ENCODE peak calls at places on chromosomes 16 and 17, in four cellular contexts. One of them, this sample, is unnamed.

GRCh38 chr16:81241706-81242105 is 3.2 kb downstream of the BCO1 start:
- DNase-seq in IMR-90: no peak
- DNase-seq in astrocyte of the spinal cord: no peak
- DNase-seq in left ventricle myocardium inferior: no peak
- DNase-seq in this sample: no peak

GRCh38 chr16:49473131-49473530 is 99.5 kb downstream of the C16orf78 start:
- DNase-seq in left ventricle myocardium inferior: no peak
- DNase-seq in astrocyte of the spinal cord: no peak
- DNase-seq in IMR-90: no peak
- DNase-seq in this sample: no peak

GRCh38 chr17:80388175-80388574 is 26.8 kb upstream of the ENDOV start:
- DNase-seq in astrocyte of the spinal cord: no peak
- DNase-seq in IMR-90: no peak
- DNase-seq in left ventricle myocardium inferior: no peak
- DNase-seq in this sample: no peak

GRCh38 chr17:76687278-76688164 is 23.2 kb downstream of the MXRA7 start:
- DNase-seq in left ventricle myocardium inferior: peak
- DNase-seq in astrocyte of the spinal cord: no peak
- DNase-seq in IMR-90: no peak
- DNase-seq in this sample: peak

GRCh38 chr16:62041401-62041800 is 5.2 kb upstream of the CDH8 start:
- DNase-seq in IMR-90: no peak
- DNase-seq in left ventricle myocardium inferior: no peak
- DNase-seq in astrocyte of the spinal cord: peak
- DNase-seq in this sample: peak

GRCh38 chr16:396605-397004 is 394 bp upstream of the NME4 start:
- DNase-seq in astrocyte of the spinal cord: peak
- DNase-seq in left ventricle myocardium inferior: peak
- DNase-seq in IMR-90: peak
- DNase-seq in this sample: peak

GRCh38 chr16:85821441-85821901 is 22.0 kb downstream of the COX4I1 start:
- DNase-seq in left ventricle myocardium inferior: peak
- DNase-seq in astrocyte of the spinal cord: peak
- DNase-seq in IMR-90: peak
- DNase-seq in this sample: peak

GRCh38 chr17:50106393-50107131 is 11.4 kb downstream of the PDK2 start:
- DNase-seq in left ventricle myocardium inferior: no peak
- DNase-seq in IMR-90: no peak
- DNase-seq in astrocyte of the spinal cord: no peak
- DNase-seq in this sample: no peak

GRCh38 chr16:10165643-10166042 is 16.6 kb downstream of the GRIN2A start:
- DNase-seq in left ventricle myocardium inferior: no peak
- DNase-seq in IMR-90: no peak
- DNase-seq in astrocyte of the spinal cord: no peak
- DNase-seq in this sample: no peak

GRCh38 chr17:49775546-49776260 is 11.8 kb upstream of the FAM117A start:
- DNase-seq in IMR-90: no peak
- DNase-seq in astrocyte of the spinal cord: no peak
- DNase-seq in left ventricle myocardium inferior: no peak
- DNase-seq in this sample: no peak

GRCh38 chr17:6498798-6499540 is 54.7 kb downstream of the PIMREG start:
- DNase-seq in astrocyte of the spinal cord: no peak
- DNase-seq in left ventricle myocardium inferior: no peak
- DNase-seq in IMR-90: no peak
- DNase-seq in this sample: no peak

GRCh38 chr16:84088695-84089395 is 27.9 kb downstream of the MBTPS1 start:
- DNase-seq in left ventricle myocardium inferior: peak
- DNase-seq in IMR-90: no peak
- DNase-seq in astrocyte of the spinal cord: no peak
- DNase-seq in this sample: no peak

GRCh38 chr16:85029413-85029794 is 1.8 kb downstream of the KIAA0513 start:
- DNase-seq in left ventricle myocardium inferior: no peak
- DNase-seq in IMR-90: peak
- DNase-seq in astrocyte of the spinal cord: peak
- DNase-seq in this sample: peak

GRCh38 chr17:62718420-62718819 is 89.7 kb downstream of the MARCHF10 start:
- DNase-seq in IMR-90: peak
- DNase-seq in astrocyte of the spinal cord: peak
- DNase-seq in left ventricle myocardium inferior: no peak
- DNase-seq in this sample: peak

GRCh38 chr17:62722625-62723024 is 85.5 kb downstream of the MARCHF10 start:
- DNase-seq in IMR-90: peak
- DNase-seq in astrocyte of the spinal cord: no peak
- DNase-seq in left ventricle myocardium inferior: no peak
- DNase-seq in this sample: peak

GRCh38 chr17:62717589-62718342 is 90.3 kb downstream of the MRC2 start:
- DNase-seq in left ventricle myocardium inferior: no peak
- DNase-seq in IMR-90: no peak
- DNase-seq in astrocyte of the spinal cord: no peak
- DNase-seq in this sample: no peak

GRCh38 chr17:62719586-62719985 is 88.5 kb downstream of the MARCHF10 start:
- DNase-seq in IMR-90: no peak
- DNase-seq in astrocyte of the spinal cord: no peak
- DNase-seq in left ventricle myocardium inferior: no peak
- DNase-seq in this sample: no peak

GRCh38 chr17:62720126-62720850 is 87.8 kb downstream of the MARCHF10 start:
- DNase-seq in IMR-90: no peak
- DNase-seq in left ventricle myocardium inferior: no peak
- DNase-seq in astrocyte of the spinal cord: no peak
- DNase-seq in this sample: no peak
- TF ChIP-seq CTCF in IMR-90: no peak
- TF ChIP-seq CTCF in left ventricle myocardium inferior: peak
- TF ChIP-seq CTCF in astrocyte of the spinal cord: peak
- TF ChIP-seq CTCF in this sample: peak

GRCh38 chr16:19213885-19214284 is 45.8 kb downstream of the SYT17 start:
- DNase-seq in astrocyte of the spinal cord: no peak
- DNase-seq in left ventricle myocardium inferior: no peak
- DNase-seq in IMR-90: no peak
- DNase-seq in this sample: no peak

GRCh38 chr16:19210968-19211367 is 42.9 kb downstream of the SYT17 start:
- DNase-seq in IMR-90: no peak
- DNase-seq in astrocyte of the spinal cord: no peak
- DNase-seq in left ventricle myocardium inferior: no peak
- DNase-seq in this sample: no peak

GRCh38 chr16:19210175-19210924 is 42.3 kb downstream of the SYT17 start:
- DNase-seq in IMR-90: peak
- DNase-seq in astrocyte of the spinal cord: peak
- DNase-seq in left ventricle myocardium inferior: no peak
- DNase-seq in this sample: peak

GRCh38 chr16:19215705-19216104 is 47.7 kb downstream of the SYT17 start:
- DNase-seq in astrocyte of the spinal cord: no peak
- DNase-seq in left ventricle myocardium inferior: no peak
- DNase-seq in IMR-90: no peak
- DNase-seq in this sample: no peak

GRCh38 chr16:19212059-19212458 is 44.0 kb downstream of the SYT17 start:
- DNase-seq in astrocyte of the spinal cord: no peak
- DNase-seq in IMR-90: no peak
- DNase-seq in left ventricle myocardium inferior: no peak
- DNase-seq in this sample: no peak
- H3K4me3 ChIP-seq in astrocyte of the spinal cord: no peak
- H3K4me3 ChIP-seq in IMR-90: no peak
- H3K4me3 ChIP-seq in left ventricle myocardium inferior: no peak
- H3K4me3 ChIP-seq in this sample: no peak

GRCh38 chr16:87094246-87094865 is 222.8 kb downstream of the C16orf95 start:
- DNase-seq in IMR-90: no peak
- DNase-seq in left ventricle myocardium inferior: no peak
- DNase-seq in astrocyte of the spinal cord: no peak
- DNase-seq in this sample: no peak
- TF ChIP-seq CTCF in IMR-90: no peak
- TF ChIP-seq CTCF in left ventricle myocardium inferior: no peak
- TF ChIP-seq CTCF in astrocyte of the spinal cord: no peak
- TF ChIP-seq CTCF in this sample: no peak

DNA sequence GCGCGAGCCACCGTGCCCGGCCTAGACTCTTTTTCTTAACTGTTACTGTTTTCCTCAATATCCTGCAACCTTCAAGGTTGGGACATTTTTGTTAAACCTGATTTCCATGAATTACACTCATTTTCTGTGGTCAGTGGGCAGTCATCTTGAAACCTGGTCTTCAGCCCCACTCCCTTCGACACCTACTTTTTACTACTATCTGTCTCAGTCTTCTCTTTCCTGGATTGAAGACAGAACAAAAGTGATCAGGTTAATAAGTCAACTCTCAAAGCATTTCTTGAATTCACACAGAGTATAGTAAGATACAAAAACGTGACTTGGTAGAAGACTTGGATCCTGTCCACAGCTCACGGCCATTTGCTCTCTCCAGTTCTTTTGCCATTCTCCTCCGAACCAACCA is 6.1 kb downstream of the MINK1 start:
- DNase-seq in astrocyte of the spinal cord: no peak
- DNase-seq in left ventricle myocardium inferior: no peak
- DNase-seq in IMR-90: no peak
- DNase-seq in this sample: no peak
- H3K4me3 ChIP-seq in astrocyte of the spinal cord: no peak
- H3K4me3 ChIP-seq in left ventricle myocardium inferior: no peak
- H3K4me3 ChIP-seq in IMR-90: no peak
- H3K4me3 ChIP-seq in this sample: no peak

DNA sequence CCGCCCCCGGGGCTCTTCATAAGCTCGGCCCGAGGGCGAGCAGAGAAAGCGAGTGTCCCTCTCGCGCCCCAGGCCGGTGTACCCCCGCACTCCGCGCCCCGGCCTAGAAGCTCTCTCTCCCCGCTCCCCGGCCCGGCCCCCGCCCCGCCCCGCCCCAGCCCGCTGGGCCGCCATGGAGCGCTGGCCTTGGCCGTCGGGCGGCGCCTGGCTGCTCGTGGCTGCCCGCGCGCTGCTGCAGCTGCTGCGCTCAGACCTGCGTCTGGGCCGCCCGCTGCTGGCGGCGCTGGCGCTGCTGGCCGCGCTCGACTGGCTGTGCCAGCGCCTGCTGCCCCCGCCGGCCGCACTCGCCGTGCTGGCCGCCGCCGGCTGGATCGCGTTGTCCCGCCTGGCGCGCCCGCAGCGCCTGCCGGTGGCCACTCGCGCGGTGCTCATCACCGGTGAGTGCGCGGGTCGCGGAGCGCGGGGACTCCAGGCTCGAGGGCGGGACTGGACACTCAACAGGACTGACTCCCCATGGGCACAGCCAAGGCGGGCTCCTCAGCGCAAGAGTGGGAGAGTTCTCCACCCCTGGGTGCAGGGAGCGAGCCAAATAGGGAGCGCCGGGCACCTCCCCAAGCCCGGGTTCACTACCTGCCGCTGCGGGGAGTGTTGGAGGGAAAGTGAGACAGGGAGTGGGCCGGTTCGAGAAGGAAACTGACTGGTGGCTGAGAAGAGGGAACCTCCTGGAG is at the start of gene HSD11B2:
- DNase-seq in astrocyte of the spinal cord: peak
- DNase-seq in IMR-90: peak
- DNase-seq in left ventricle myocardium inferior: peak
- DNase-seq in this sample: peak
- TF ChIP-seq CTCF in astrocyte of the spinal cord: no peak
- TF ChIP-seq CTCF in IMR-90: peak
- TF ChIP-seq CTCF in left ventricle myocardium inferior: no peak
- TF ChIP-seq CTCF in this sample: no peak

GRCh38 chr16:4378202-4378666 is 6.6 kb downstream of the VASN start:
- DNase-seq in IMR-90: no peak
- DNase-seq in astrocyte of the spinal cord: no peak
- DNase-seq in left ventricle myocardium inferior: peak
- DNase-seq in this sample: peak

GRCh38 chr16:4376126-4376819 is 4.6 kb downstream of the VASN start:
- DNase-seq in left ventricle myocardium inferior: peak
- DNase-seq in IMR-90: peak
- DNase-seq in astrocyte of the spinal cord: peak
- DNase-seq in this sample: peak

GRCh38 chr16:4379001-4379688 is 7.5 kb downstream of the VASN start:
- DNase-seq in left ventricle myocardium inferior: no peak
- DNase-seq in astrocyte of the spinal cord: no peak
- DNase-seq in IMR-90: no peak
- DNase-seq in this sample: no peak

GRCh38 chr16:4376820-4377572 is 5.3 kb downstream of the VASN start:
- DNase-seq in astrocyte of the spinal cord: no peak
- DNase-seq in left ventricle myocardium inferior: no peak
- DNase-seq in IMR-90: no peak
- DNase-seq in this sample: no peak

DNA sequence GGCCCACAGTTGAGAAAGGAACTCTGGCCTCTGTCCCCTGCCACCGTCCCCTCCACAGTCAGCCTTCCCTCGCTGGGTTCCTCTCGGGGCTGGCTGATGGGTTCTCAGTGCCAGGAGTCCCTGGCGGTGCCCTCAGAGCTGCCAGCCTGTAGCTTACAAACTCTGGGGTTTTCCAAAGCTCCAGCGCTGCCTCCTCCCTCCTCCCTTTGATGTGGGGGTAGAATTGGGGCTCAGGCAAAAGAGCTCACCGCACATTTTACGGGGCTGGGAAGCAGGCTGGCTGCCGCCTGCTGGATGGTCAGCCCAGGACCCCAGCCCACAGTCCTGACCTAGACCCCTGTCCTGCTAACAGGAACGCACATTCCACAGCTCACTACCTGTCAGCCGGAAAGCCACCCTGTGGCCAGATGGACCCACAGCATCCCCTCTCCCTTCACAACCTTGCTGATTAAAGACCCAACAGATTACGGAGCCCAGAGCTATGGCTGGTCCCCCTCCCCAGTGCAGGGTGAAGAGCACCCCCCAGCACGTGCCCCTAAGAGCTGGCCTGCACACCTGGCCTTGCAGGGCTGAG is 6.0 kb downstream of the VASN start:
- DNase-seq in astrocyte of the spinal cord: no peak
- DNase-seq in left ventricle myocardium inferior: no peak
- DNase-seq in IMR-90: no peak
- DNase-seq in this sample: no peak
- H3K4me3 ChIP-seq in astrocyte of the spinal cord: no peak
- H3K4me3 ChIP-seq in left ventricle myocardium inferior: no peak
- H3K4me3 ChIP-seq in IMR-90: no peak
- H3K4me3 ChIP-seq in this sample: no peak

GRCh38 chr17:10871914-10872313 is 34.0 kb upstream of the PIRT start:
- DNase-seq in IMR-90: no peak
- DNase-seq in left ventricle myocardium inferior: no peak
- DNase-seq in astrocyte of the spinal cord: no peak
- DNase-seq in this sample: no peak

GRCh38 chr17:10870651-10871050 is 32.8 kb upstream of the PIRT start:
- DNase-seq in left ventricle myocardium inferior: no peak
- DNase-seq in astrocyte of the spinal cord: no peak
- DNase-seq in IMR-90: no peak
- DNase-seq in this sample: no peak

GRCh38 chr17:10875411-10875810 is 37.5 kb upstream of the PIRT start:
- DNase-seq in IMR-90: no peak
- DNase-seq in astrocyte of the spinal cord: no peak
- DNase-seq in left ventricle myocardium inferior: no peak
- DNase-seq in this sample: peak

GRCh38 chr17:10879110-10879509 is 41.2 kb upstream of the PIRT start:
- DNase-seq in astrocyte of the spinal cord: no peak
- DNase-seq in left ventricle myocardium inferior: peak
- DNase-seq in IMR-90: no peak
- DNase-seq in this sample: no peak

DNA sequence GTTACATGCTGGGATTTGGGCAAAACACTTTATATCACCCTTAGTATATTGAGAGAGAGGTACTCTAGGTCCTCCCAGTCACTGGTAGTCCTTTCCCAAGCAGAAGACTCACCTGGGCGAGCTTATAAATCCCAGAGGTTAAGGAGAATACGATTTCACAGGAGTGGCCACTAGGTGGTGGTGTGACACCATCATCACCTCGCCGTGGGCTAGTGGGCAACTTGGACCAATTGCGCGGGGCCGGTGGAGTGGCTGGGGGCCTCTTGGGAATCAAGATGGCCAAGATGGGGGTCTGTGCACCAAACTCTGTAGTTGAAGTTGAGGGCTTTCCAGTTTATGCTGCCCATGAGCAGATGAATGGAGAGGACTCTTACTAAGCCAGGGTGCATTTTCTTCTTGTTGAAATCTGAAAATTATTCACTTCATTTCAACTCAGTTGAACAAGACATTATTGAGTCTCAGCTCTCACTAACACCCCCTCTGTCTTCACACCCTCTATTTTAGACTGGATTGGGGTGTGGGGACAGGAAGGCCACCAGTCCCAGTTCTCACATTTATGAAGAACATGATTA is 38.2 kb upstream of the PIRT start:
- DNase-seq in IMR-90: peak
- DNase-seq in left ventricle myocardium inferior: no peak
- DNase-seq in astrocyte of the spinal cord: peak
- DNase-seq in this sample: peak
- TF ChIP-seq CTCF in IMR-90: peak
- TF ChIP-seq CTCF in left ventricle myocardium inferior: peak
- TF ChIP-seq CTCF in astrocyte of the spinal cord: peak
- TF ChIP-seq CTCF in this sample: peak